ENCODE peak calls at places on chromosome 21, in five cellular contexts. P, F, K, J and T are unnamed samples.

GRCh38 chr21:42684109-42684916 is 30.9 kb downstream of the PDE9A start:
- DNase-seq in P (no peak), F (peak; percentile 14), K (no peak), J (no peak), T (peak; percentile 61)

GRCh38 chr21:20997633-20998455 is at the start of gene NCAM2:
- DNase-seq in P (peak; percentile 69), F (no peak), K (peak; percentile 75), J (peak; percentile 81), T (no peak)

GRCh38 chr21:36630485-36631206 is 68.3 kb upstream of the SIM2 start:
- DNase-seq in P (no peak), F (peak; percentile 68), K (no peak), J (peak; percentile 81), T (no peak)

GRCh38 chr21:16713331-16714114 is 799.3 kb upstream of the CXADR start:
- DNase-seq in P (no peak), F (no peak), K (no peak), J (no peak), T (no peak)

GRCh38 chr21:16533692-16534407 is 804.1 kb downstream of the USP25 start:
- DNase-seq in P (no peak), F (no peak), K (no peak), J (peak; percentile 23), T (no peak)

GRCh38 chr21:38434913-38435533 is 63.3 kb downstream of the ERG start:
- DNase-seq in P (no peak), F (no peak), K (no peak), J (no peak), T (no peak)

GRCh38 chr21:14120091-14120734 is 90.5 kb downstream of the LIPI start:
- DNase-seq in P (peak; percentile 57), F (peak; percentile 57), K (no peak), J (peak; percentile 48), T (no peak)

GRCh38 chr21:14273736-14274538 is 58.0 kb downstream of the RBM11 start:
- DNase-seq in P (peak; percentile 96), F (no peak), K (peak; percentile 33), J (peak; percentile 77), T (no peak)

GRCh38 chr21:37550618-37551405 is 184.2 kb downstream of the DYRK1A start:
- DNase-seq in P (no peak), F (no peak), K (peak; percentile 48), J (no peak), T (no peak)

DNA sequence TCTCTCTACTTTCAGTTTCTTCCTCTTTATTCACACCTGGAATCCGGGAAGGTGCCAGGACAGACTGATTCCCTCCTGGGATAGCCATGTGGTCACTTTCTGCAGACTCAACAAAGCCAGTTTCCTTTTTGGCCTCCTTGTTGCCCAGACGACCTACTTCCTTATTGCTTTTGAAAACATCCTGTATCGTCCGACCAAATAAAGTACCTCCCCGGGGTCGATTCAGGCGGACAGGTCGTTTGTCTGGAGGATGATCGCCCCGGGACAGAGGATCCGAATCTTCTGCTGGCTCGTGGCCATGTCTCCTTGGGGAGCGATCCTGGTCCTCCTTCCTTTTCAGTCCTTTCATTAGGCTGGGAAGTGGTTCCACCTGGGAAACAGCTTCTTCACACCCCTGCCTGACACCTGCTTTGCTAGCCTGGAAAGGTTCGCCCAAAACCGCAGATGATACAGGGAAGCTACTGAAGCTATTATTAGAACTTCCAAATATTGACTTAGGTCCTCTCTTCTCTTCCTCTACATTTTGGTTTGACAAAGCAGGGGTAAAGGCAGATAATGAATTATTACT is 1.2 kb downstream of the MCM3AP start:
- DNase-seq in P (no peak), F (no peak), K (no peak), J (no peak), T (no peak)
- H3K4me1 ChIP-seq in P (peaks cover 1% of the 10 kb centered on the region), F (peaks cover 33% of the 10 kb centered on the region), K (peaks cover 17% of the 10 kb centered on the region), J (peaks cover 19% of the 10 kb centered on the region), T (peaks cover 23% of the 10 kb centered on the region)

GRCh38 chr21:41639336-41639735 is 127.5 kb downstream of the RIPK4 start:
- DNase-seq in P (no peak), F (no peak), K (no peak), J (no peak), T (no peak)
- TF ChIP-seq CTCF in P (no peak), F (no peak), K (no peak), J (no peak), T (no peak)

DNA sequence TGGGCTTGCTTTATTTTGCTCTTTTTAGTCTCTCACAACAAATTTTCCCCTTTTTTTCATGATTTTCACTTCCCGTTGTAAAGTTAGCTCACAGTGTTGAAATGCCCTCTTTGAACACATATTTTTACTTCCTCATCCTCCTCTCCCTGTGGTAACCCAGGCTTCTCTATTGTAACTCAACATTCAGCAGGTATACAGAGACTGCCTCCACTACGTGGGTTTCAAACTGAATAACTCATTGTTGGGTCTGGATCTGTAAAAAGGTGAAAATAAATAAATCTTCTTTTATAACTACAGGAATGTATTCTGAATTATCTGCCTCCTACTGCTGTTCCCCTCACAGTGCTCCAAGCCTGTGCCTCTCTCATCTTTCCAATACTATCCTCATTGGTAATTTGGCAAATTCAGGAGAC is 166.4 kb downstream of the RUNX1 start:
- DNase-seq in P (no peak), F (peak; percentile 28), K (no peak), J (no peak), T (no peak)
- H3K4me3 ChIP-seq in P (no peak overlapping the region), F (no peak overlapping the region), K (no peak overlapping the region), J (no peak overlapping the region), T (peak overlapping the region; percentile 84)

GRCh38 chr21:35201799-35202198 is 152.7 kb upstream of the RUNX1 start:
- DNase-seq in P (no peak), F (no peak), K (no peak), J (no peak), T (no peak)
- H3K4me1 ChIP-seq in P (no peaks in the 10 kb centered on the region), F (peaks cover 33% of the 10 kb centered on the region), K (peaks cover 11% of the 10 kb centered on the region), J (peaks cover 10% of the 10 kb centered on the region), T (peaks cover 25% of the 10 kb centered on the region)

DNA sequence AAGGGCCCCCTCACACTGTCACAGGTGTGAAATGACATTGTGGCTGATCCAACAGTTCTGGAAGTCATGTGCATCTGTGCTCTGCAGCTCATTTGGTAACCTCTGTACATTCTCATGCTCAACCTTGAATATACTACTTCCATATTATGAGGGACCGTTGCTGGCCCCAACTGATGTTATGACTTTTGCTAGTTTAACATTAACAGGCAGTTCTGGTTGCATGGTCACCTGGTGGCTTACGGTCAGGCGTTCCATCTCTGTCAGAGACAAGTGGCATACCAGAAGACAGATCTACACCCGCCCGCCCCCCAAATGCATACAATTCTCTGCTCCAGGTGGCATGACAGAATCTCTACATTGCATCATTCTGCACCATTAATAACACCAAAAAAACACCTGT is 6.0 kb upstream of the DIP2A start:
- DNase-seq in P (no peak), F (no peak), K (no peak), J (no peak), T (no peak)
- TF ChIP-seq CTCF in P (no peak), F (no peak), K (no peak), J (no peak), T (no peak)

GRCh38 chr21:44352253-44352860 is 1.1 kb upstream of the TRPM2 start:
- DNase-seq in P (peak; percentile 44), F (no peak), K (no peak), J (no peak), T (no peak)

GRCh38 chr21:44354001-44354405 is 582 bp downstream of the TRPM2 start:
- DNase-seq in P (no peak), F (no peak), K (no peak), J (no peak), T (no peak)

GRCh38 chr21:44354775-44355771 is 1.7 kb downstream of the TRPM2 start:
- DNase-seq in P (no peak), F (peak; percentile 84), K (no peak), J (no peak), T (no peak)

GRCh38 chr21:44351535-44352252 is 1.7 kb upstream of the TRPM2 start:
- DNase-seq in P (peak; percentile 47), F (no peak), K (no peak), J (no peak), T (no peak)

DNA sequence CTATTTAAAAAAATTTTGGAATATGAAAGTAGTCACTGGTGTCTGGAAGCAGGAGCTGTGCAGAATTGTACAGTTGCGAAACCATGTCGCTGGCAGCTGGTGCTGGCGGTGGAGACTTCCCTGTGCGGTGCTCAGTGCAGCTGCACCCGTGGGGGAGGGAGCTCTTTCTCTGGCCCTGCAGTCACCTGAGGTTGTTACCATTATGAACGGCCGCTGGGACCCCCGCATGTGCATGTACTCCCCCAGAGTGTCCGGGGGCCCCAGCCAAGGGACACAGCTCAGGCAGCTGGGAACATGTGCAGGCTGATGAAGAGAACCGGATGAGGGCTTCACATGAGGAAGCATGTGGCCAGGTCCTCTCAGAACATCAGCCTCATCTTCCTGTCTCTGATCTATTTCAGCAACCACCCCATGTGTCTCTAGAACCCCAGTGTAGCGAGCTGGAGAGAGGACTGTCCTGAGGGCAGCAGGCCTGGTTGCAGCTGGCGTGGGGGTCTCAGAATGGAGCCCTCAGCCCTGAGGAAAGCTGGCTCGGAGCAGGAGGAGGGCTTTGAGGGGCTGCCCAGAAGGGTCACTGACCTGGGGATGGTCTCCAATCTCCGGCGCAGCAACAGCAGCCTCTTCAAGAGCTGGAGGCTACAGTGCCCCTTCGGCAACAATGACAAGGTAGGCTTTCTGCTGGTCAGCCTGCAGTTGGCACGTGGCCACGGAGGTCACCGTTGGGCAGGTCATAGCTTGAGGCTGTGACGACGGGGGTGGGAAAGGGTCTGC is at the start of gene TRPM2:
- DNase-seq in P (peak; percentile 80), F (peak; percentile 73), K (no peak), J (no peak), T (no peak)
- H3K4me3 ChIP-seq in P (peak within 1 kb of the TSS; percentile 15), F (peak within 1 kb of the TSS; percentile 0), K (no peak within 1 kb of the TSS), J (no peak within 1 kb of the TSS), T (no peak within 1 kb of the TSS)

DNA sequence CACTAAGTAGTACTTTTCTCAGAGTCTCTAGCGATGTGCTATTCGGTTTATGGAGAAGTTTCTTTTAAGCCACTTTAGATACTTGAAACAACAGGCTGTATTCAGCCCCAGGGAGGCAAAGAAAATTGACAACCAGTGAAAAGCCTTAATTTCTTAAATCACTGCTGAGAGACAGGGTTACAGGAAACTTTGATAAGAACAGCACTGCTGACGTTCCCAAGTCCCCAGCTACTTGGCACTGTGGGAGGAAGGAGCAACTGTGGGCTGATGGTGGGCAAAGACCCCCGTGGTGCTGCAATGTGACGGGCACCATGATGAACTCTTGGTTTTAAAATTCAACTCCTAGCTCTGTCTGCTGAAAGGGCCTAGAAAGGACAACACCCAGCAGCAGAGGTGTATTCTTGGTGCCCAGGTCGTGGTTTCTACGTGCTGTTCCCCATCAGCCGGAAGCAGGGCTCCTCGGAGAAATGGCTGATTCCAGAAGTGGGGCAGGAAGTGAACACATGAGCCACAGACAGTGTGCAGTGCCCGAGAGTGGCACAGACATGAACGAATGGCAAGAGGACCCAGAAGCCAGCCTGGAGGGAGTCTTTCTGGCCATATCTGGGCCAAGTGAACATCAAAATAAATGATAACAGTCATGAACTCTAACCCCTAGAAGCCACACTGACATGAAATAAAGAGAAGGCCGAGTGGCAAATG is 5.3 kb downstream of the PTTG1IP start:
- DNase-seq in P (peak; percentile 35), F (no peak), K (peak; percentile 24), J (no peak), T (no peak)
- H3K4me1 ChIP-seq in P (no peaks in the 10 kb centered on the region), F (peaks cover 23% of the 10 kb centered on the region), K (peaks cover 27% of the 10 kb centered on the region), J (peaks cover 34% of the 10 kb centered on the region), T (peaks cover 48% of the 10 kb centered on the region)

GRCh38 chr21:25871566-25871965 is 136.8 kb downstream of the GABPA start:
- DNase-seq in P (no peak), F (peak; percentile 2), K (no peak), J (peak; percentile 37), T (no peak)
- TF ChIP-seq CTCF in P (no peak), F (peak; percentile 45), K (no peak), J (no peak), T (no peak)